ENCODE peak calls at places on chromosomes 13 and 19, in seven cellular contexts. One of them, this sample, is unnamed.

GRCh38 chr13:50805805-50806204 is 37.7 kb downstream of the DLEU7 start:
- DNase-seq in prostate gland: no peak
- DNase-seq in SK-N-SH: no peak
- DNase-seq in transverse colon: no peak
- DNase-seq in suprapubic skin: no peak
- DNase-seq in GM12878: no peak
- DNase-seq in sigmoid colon: no peak
- DNase-seq in this sample: no peak

GRCh38 chr19:29849234-29849633 is 37.4 kb downstream of the CCNE1 start:
- DNase-seq in GM12878: no peak
- DNase-seq in SK-N-SH: no peak
- DNase-seq in suprapubic skin: no peak
- DNase-seq in transverse colon: no peak
- DNase-seq in prostate gland: no peak
- DNase-seq in sigmoid colon: peak; percentile 9
- DNase-seq in this sample: no peak

GRCh38 chr19:7063339-7063738 is 4.9 kb upstream of the MBD3L3 start:
- DNase-seq in transverse colon: no peak
- DNase-seq in SK-N-SH: no peak
- DNase-seq in prostate gland: no peak
- DNase-seq in sigmoid colon: no peak
- DNase-seq in GM12878: no peak
- DNase-seq in suprapubic skin: no peak
- DNase-seq in this sample: no peak

GRCh38 chr13:90968510-90968909 is 379.0 kb upstream of the MIR17HG start:
- DNase-seq in prostate gland: no peak
- DNase-seq in GM12878: no peak
- DNase-seq in transverse colon: no peak
- DNase-seq in sigmoid colon: no peak
- DNase-seq in SK-N-SH: peak; percentile 38
- DNase-seq in suprapubic skin: no peak
- DNase-seq in this sample: no peak

GRCh38 chr19:15636026-15636425 is 4.7 kb upstream of the CYP4F3 start:
- DNase-seq in SK-N-SH: no peak
- DNase-seq in prostate gland: no peak
- DNase-seq in sigmoid colon: no peak
- DNase-seq in transverse colon: no peak
- DNase-seq in GM12878: no peak
- DNase-seq in suprapubic skin: no peak
- DNase-seq in this sample: no peak

GRCh38 chr13:113162783-113163685 is 4.6 kb downstream of the PROZ start:
- DNase-seq in transverse colon: no peak
- DNase-seq in SK-N-SH: no peak
- DNase-seq in sigmoid colon: no peak
- DNase-seq in suprapubic skin: no peak
- DNase-seq in prostate gland: no peak
- DNase-seq in GM12878: no peak
- DNase-seq in this sample: no peak

GRCh38 chr13:99288069-99288468 is 19.1 kb downstream of the GPR183 start:
- DNase-seq in SK-N-SH: no peak
- DNase-seq in sigmoid colon: no peak
- DNase-seq in suprapubic skin: no peak
- DNase-seq in prostate gland: no peak
- DNase-seq in GM12878: peak; percentile 93
- DNase-seq in transverse colon: no peak
- DNase-seq in this sample: no peak

GRCh38 chr19:2230029-2230531 is 6.0 kb downstream of the PLEKHJ1 start:
- DNase-seq in sigmoid colon: no peak
- DNase-seq in SK-N-SH: no peak
- DNase-seq in transverse colon: no peak
- DNase-seq in prostate gland: no peak
- DNase-seq in suprapubic skin: no peak
- DNase-seq in GM12878: no peak
- DNase-seq in this sample: no peak

GRCh38 chr13:48828962-48829405 is 146.7 kb upstream of the FNDC3A start:
- DNase-seq in transverse colon: no peak
- DNase-seq in SK-N-SH: peak; percentile 6
- DNase-seq in prostate gland: no peak
- DNase-seq in sigmoid colon: no peak
- DNase-seq in suprapubic skin: no peak
- DNase-seq in GM12878: no peak
- DNase-seq in this sample: no peak

GRCh38 chr19:33268162-33268991 is 34.0 kb downstream of the CEBPA start:
- DNase-seq in sigmoid colon: no peak
- DNase-seq in suprapubic skin: no peak
- DNase-seq in transverse colon: no peak
- DNase-seq in GM12878: no peak
- DNase-seq in prostate gland: no peak
- DNase-seq in SK-N-SH: no peak
- DNase-seq in this sample: peak; percentile 74

GRCh38 chr13:51315658-51316057 is 23.8 kb upstream of the SERPINE3 start:
- DNase-seq in prostate gland: no peak
- DNase-seq in transverse colon: no peak
- DNase-seq in suprapubic skin: no peak
- DNase-seq in sigmoid colon: no peak
- DNase-seq in SK-N-SH: no peak
- DNase-seq in GM12878: no peak
- DNase-seq in this sample: no peak

GRCh38 chr19:14039181-14039580 is 7.6 kb downstream of the IL27RA start:
- DNase-seq in prostate gland: no peak
- DNase-seq in sigmoid colon: no peak
- DNase-seq in GM12878: no peak
- DNase-seq in suprapubic skin: no peak
- DNase-seq in transverse colon: no peak
- DNase-seq in SK-N-SH: no peak
- DNase-seq in this sample: no peak

GRCh38 chr19:34690372-34690771 is 12.9 kb downstream of the ZNF302 start:
- DNase-seq in transverse colon: no peak
- DNase-seq in GM12878: no peak
- DNase-seq in sigmoid colon: no peak
- DNase-seq in suprapubic skin: no peak
- DNase-seq in prostate gland: no peak
- DNase-seq in SK-N-SH: no peak
- DNase-seq in this sample: no peak

GRCh38 chr19:29501816-29502580 is 23.8 kb upstream of the VSTM2B start:
- DNase-seq in GM12878: no peak
- DNase-seq in prostate gland: no peak
- DNase-seq in transverse colon: no peak
- DNase-seq in suprapubic skin: no peak
- DNase-seq in SK-N-SH: no peak
- DNase-seq in sigmoid colon: peak; percentile 48
- DNase-seq in this sample: no peak

GRCh38 chr13:28684257-28684656 is 25.3 kb downstream of the POMP start:
- DNase-seq in transverse colon: peak; percentile 25
- DNase-seq in suprapubic skin: no peak
- DNase-seq in GM12878: no peak
- DNase-seq in prostate gland: no peak
- DNase-seq in sigmoid colon: no peak
- DNase-seq in SK-N-SH: no peak
- DNase-seq in this sample: no peak

GRCh38 chr13:45393941-45394570 is 24.1 kb downstream of the SLC25A30 start:
- DNase-seq in GM12878: no peak
- DNase-seq in suprapubic skin: no peak
- DNase-seq in SK-N-SH: peak; percentile 81
- DNase-seq in prostate gland: peak; percentile 32
- DNase-seq in transverse colon: peak; percentile 41
- DNase-seq in sigmoid colon: no peak
- DNase-seq in this sample: no peak

GRCh38 chr13:77448689-77449088 is 86.8 kb upstream of the SCEL start:
- DNase-seq in SK-N-SH: no peak
- DNase-seq in prostate gland: no peak
- DNase-seq in GM12878: no peak
- DNase-seq in suprapubic skin: no peak
- DNase-seq in sigmoid colon: no peak
- DNase-seq in transverse colon: peak; percentile 8
- DNase-seq in this sample: no peak

GRCh38 chr19:4456843-4457653 is 546 bp downstream of the UBXN6 start:
- DNase-seq in suprapubic skin: peak; percentile 84
- DNase-seq in prostate gland: no peak
- DNase-seq in sigmoid colon: no peak
- DNase-seq in GM12878: no peak
- DNase-seq in SK-N-SH: peak; percentile 98
- DNase-seq in transverse colon: peak; percentile 47
- DNase-seq in this sample: peak; percentile 79

GRCh38 chr19:5805465-5806132 is 732 bp downstream of the NRTN start:
- DNase-seq in transverse colon: peak; percentile 87
- DNase-seq in sigmoid colon: peak; percentile 92
- DNase-seq in SK-N-SH: peak; percentile 91
- DNase-seq in GM12878: no peak
- DNase-seq in suprapubic skin: no peak
- DNase-seq in prostate gland: peak; percentile 71
- DNase-seq in this sample: peak; percentile 85
- TF ChIP-seq CTCF in transverse colon: peak; percentile 92
- TF ChIP-seq CTCF in sigmoid colon: peak; percentile 76
- TF ChIP-seq CTCF in SK-N-SH: peak; percentile 78
- TF ChIP-seq CTCF in GM12878: peak; percentile 50
- TF ChIP-seq CTCF in suprapubic skin: peak; percentile 79
- TF ChIP-seq CTCF in prostate gland: peak; percentile 77
- TF ChIP-seq CTCF in this sample: peak; percentile 51

GRCh38 chr19:18699403-18700054 is 16.0 kb downstream of the CRTC1 start:
- DNase-seq in prostate gland: no peak
- DNase-seq in suprapubic skin: no peak
- DNase-seq in transverse colon: peak; percentile 42
- DNase-seq in SK-N-SH: no peak
- DNase-seq in GM12878: no peak
- DNase-seq in sigmoid colon: no peak
- DNase-seq in this sample: no peak
- TF ChIP-seq POLR2AphosphoS5 in prostate gland: no peak
- TF ChIP-seq POLR2AphosphoS5 in suprapubic skin: no peak
- TF ChIP-seq POLR2AphosphoS5 in transverse colon: no peak
- TF ChIP-seq POLR2AphosphoS5 in SK-N-SH: no peak
- TF ChIP-seq POLR2AphosphoS5 in GM12878: no peak
- TF ChIP-seq POLR2AphosphoS5 in sigmoid colon: no peak
- TF ChIP-seq POLR2AphosphoS5 in this sample: no peak

DNA sequence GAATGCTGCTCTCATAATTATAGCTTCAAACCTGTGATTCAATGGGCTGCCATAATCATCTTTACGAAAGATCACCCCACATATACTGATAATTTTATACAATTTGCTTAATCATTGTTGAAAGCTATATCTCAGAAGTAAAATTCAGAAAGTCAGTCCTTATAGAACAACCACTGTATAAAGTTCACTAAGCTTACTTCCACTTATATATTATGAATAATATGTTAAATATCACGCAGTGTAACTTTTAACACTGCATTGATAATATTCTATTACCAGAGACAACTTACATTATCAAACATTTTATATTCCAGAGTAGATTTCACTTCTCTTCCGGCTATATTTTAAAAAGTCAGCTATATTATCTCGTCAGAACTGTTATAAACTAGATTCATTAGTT is 550.1 kb upstream of the PCDH20 start:
- DNase-seq in SK-N-SH: no peak
- DNase-seq in GM12878: no peak
- DNase-seq in suprapubic skin: no peak
- DNase-seq in sigmoid colon: no peak
- DNase-seq in prostate gland: no peak
- DNase-seq in transverse colon: no peak
- DNase-seq in this sample: no peak
- TF ChIP-seq CTCF in SK-N-SH: no peak
- TF ChIP-seq CTCF in GM12878: no peak
- TF ChIP-seq CTCF in suprapubic skin: no peak
- TF ChIP-seq CTCF in sigmoid colon: no peak
- TF ChIP-seq CTCF in prostate gland: no peak
- TF ChIP-seq CTCF in transverse colon: no peak
- TF ChIP-seq CTCF in this sample: no peak

GRCh38 chr19:54199401-54199800 is 1.3 kb upstream of the RPS9 start:
- DNase-seq in SK-N-SH: no peak
- DNase-seq in sigmoid colon: no peak
- DNase-seq in suprapubic skin: no peak
- DNase-seq in transverse colon: no peak
- DNase-seq in prostate gland: no peak
- DNase-seq in GM12878: no peak
- DNase-seq in this sample: no peak

GRCh38 chr19:54204767-54205468 is 4.3 kb downstream of the RPS9 start:
- DNase-seq in prostate gland: no peak
- DNase-seq in GM12878: no peak
- DNase-seq in SK-N-SH: no peak
- DNase-seq in sigmoid colon: no peak
- DNase-seq in suprapubic skin: no peak
- DNase-seq in transverse colon: no peak
- DNase-seq in this sample: no peak

GRCh38 chr19:54203151-54203611 is 2.5 kb downstream of the RPS9 start:
- DNase-seq in SK-N-SH: no peak
- DNase-seq in GM12878: no peak
- DNase-seq in prostate gland: no peak
- DNase-seq in transverse colon: no peak
- DNase-seq in suprapubic skin: no peak
- DNase-seq in sigmoid colon: no peak
- DNase-seq in this sample: peak; percentile 48

GRCh38 chr19:54201172-54201701 is 579 bp downstream of the RPS9 start:
- DNase-seq in SK-N-SH: no peak
- DNase-seq in GM12878: no peak
- DNase-seq in prostate gland: no peak
- DNase-seq in sigmoid colon: no peak
- DNase-seq in suprapubic skin: no peak
- DNase-seq in transverse colon: no peak
- DNase-seq in this sample: peak; percentile 81

GRCh38 chr19:54201980-54202379 is 1.3 kb downstream of the RPS9 start:
- DNase-seq in suprapubic skin: no peak
- DNase-seq in sigmoid colon: no peak
- DNase-seq in transverse colon: no peak
- DNase-seq in prostate gland: no peak
- DNase-seq in SK-N-SH: no peak
- DNase-seq in GM12878: no peak
- DNase-seq in this sample: peak; percentile 56
- TF ChIP-seq POLR2AphosphoS5 in suprapubic skin: no peak
- TF ChIP-seq POLR2AphosphoS5 in sigmoid colon: no peak
- TF ChIP-seq POLR2AphosphoS5 in transverse colon: no peak
- TF ChIP-seq POLR2AphosphoS5 in prostate gland: no peak
- TF ChIP-seq POLR2AphosphoS5 in SK-N-SH: no peak
- TF ChIP-seq POLR2AphosphoS5 in GM12878: no peak
- TF ChIP-seq POLR2AphosphoS5 in this sample: no peak

DNA sequence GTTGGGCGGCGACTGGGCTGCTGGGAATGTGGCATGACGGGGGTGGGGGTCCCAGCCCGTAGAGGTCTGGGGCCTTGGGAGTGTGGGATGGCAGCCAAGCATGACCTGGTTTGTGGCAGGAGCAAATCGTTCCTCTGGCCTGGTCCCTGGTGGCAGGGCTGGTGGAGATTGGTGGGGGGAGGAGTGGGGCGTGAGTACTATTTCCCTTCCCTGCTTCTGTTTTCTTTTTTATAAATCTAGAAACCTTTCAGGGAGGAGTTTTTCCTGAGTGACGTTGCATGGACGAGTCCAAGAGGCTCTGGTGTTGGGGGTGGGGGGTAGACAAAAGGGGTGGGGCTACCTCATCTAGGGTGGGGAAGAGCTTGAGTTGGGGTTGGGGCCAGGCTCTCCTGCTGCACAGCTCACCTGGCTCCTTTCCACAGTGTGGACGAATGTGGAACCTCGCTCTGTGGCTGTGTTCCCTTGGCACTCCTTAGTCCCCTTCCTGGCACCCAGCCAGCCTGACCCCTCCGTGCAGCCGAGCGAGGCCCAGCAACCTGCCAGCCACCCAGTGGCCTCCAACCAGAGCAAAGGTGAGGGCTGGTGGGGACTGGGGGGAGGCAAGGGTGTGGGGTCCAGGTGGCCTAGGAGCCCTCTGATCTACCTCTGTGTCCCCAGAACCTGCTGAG is 15.4 kb upstream of the PRR19 start:
- DNase-seq in prostate gland: no peak
- DNase-seq in transverse colon: no peak
- DNase-seq in GM12878: no peak
- DNase-seq in sigmoid colon: peak; percentile 80
- DNase-seq in suprapubic skin: peak; percentile 79
- DNase-seq in SK-N-SH: peak; percentile 54
- DNase-seq in this sample: peak; percentile 84
- TF ChIP-seq CTCF in prostate gland: no peak
- TF ChIP-seq CTCF in transverse colon: no peak
- TF ChIP-seq CTCF in GM12878: no peak
- TF ChIP-seq CTCF in sigmoid colon: no peak
- TF ChIP-seq CTCF in suprapubic skin: no peak
- TF ChIP-seq CTCF in SK-N-SH: no peak
- TF ChIP-seq CTCF in this sample: no peak

This sample was measured in spleen.